ENCODE peak calls at places on chromosomes 12 and 14, in nine cellular contexts. J is colonic mucosa, M is psoas muscle, R is lung, T is kidney epithelial cell, C is HAP-1, G is endodermal cell, E is AG10803, X is choroid plexus epithelial cell. H is an unnamed sample.

GRCh38 chr14:75832621-75833297 is 149.0 kb downstream of the TGFB3 start:
- DNase-seq in J (peak; percentile 39), M (no peak), R (no peak), T (no peak), C (no peak), G (no peak), E (peak; percentile 55), X (peak; percentile 92), H (no peak)

GRCh38 chr12:49368240-49368600 is 958 bp downstream of the SPATS2 start:
- DNase-seq in J (no peak), M (no peak), R (no peak), T (no peak), C (no peak), G (no peak), E (no peak), X (no peak), H (no peak)

GRCh38 chr14:90558983-90559590 is 162.3 kb downstream of the CALM1 start:
- DNase-seq in J (no peak), M (no peak), R (no peak), T (no peak), C (no peak), G (no peak), E (no peak), X (no peak), H (no peak)

GRCh38 chr12:44377443-44378160 is 498.5 kb downstream of the NELL2 start:
- DNase-seq in J (no peak), M (no peak), R (no peak), T (no peak), C (no peak), G (no peak), E (no peak), X (no peak), H (no peak)

GRCh38 chr12:6096527-6096926 is 27.9 kb downstream of the VWF start:
- DNase-seq in J (no peak), M (no peak), R (no peak), T (no peak), C (no peak), G (peak; percentile 17), E (no peak), X (no peak), H (no peak)

GRCh38 chr14:77583657-77584056 is 32.8 kb downstream of the SPTLC2 start:
- DNase-seq in J (no peak), M (no peak), R (no peak), T (no peak), C (no peak), G (no peak), E (no peak), X (no peak), H (no peak)

GRCh38 chr14:31124197-31124596 is 83.4 kb downstream of the HECTD1 start:
- DNase-seq in J (no peak), M (no peak), R (no peak), T (no peak), C (no peak), G (no peak), E (no peak), X (no peak), H (no peak)

GRCh38 chr12:120690978-120691377 is 4.0 kb downstream of the MLEC start:
- DNase-seq in J (no peak), M (no peak), R (no peak), T (no peak), C (no peak), G (no peak), E (no peak), X (no peak), H (no peak)

GRCh38 chr14:79791055-79791732 is 420.1 kb downstream of the DIO2 start:
- DNase-seq in J (no peak), M (no peak), R (no peak), T (no peak), C (no peak), G (no peak), E (no peak), X (no peak), H (no peak)

GRCh38 chr14:45526715-45527549 is 273.9 kb upstream of the MIS18BP1 start:
- DNase-seq in J (peak; percentile 29), M (no peak), R (no peak), T (no peak), C (peak; percentile 59), G (peak; percentile 85), E (no peak), X (peak; percentile 5), H (peak; percentile 52)

GRCh38 chr14:36319899-36320209 is 583 bp downstream of the MBIP start:
- DNase-seq in J (no peak), M (no peak), R (no peak), T (no peak), C (no peak), G (no peak), E (no peak), X (peak; percentile 36), H (no peak)

GRCh38 chr14:104264495-104265265 is 126.3 kb downstream of the KIF26A start:
- DNase-seq in J (peak; percentile 28), M (no peak), R (no peak), T (no peak), C (no peak), G (peak; percentile 42), E (no peak), X (no peak), H (no peak)

GRCh38 chr12:104598342-104599271 is 141.9 kb downstream of the CHST11 start:
- DNase-seq in J (no peak), M (no peak), R (no peak), T (no peak), C (no peak), G (no peak), E (no peak), X (no peak), H (no peak)
- H3K4me3 ChIP-seq in J (no peak overlapping the region), M (no peak overlapping the region), R (no peak overlapping the region), T (no peak overlapping the region), C (no peak overlapping the region), G (no peak overlapping the region), E (no peak overlapping the region), X (no peak overlapping the region), H (no peak overlapping the region)

GRCh38 chr12:65936529-65936911 is 112.2 kb downstream of the HMGA2 start:
- DNase-seq in J (no peak), M (no peak), R (no peak), T (no peak), C (no peak), G (no peak), E (no peak), X (no peak), H (no peak)

GRCh38 chr12:65935906-65936528 is 111.7 kb downstream of the HMGA2 start:
- DNase-seq in J (no peak), M (no peak), R (no peak), T (no peak), C (peak; percentile 57), G (no peak), E (no peak), X (no peak), H (no peak)

GRCh38 chr12:65937806-65938205 is 113.5 kb downstream of the HMGA2 start:
- DNase-seq in J (no peak), M (no peak), R (no peak), T (no peak), C (no peak), G (no peak), E (no peak), X (no peak), H (no peak)

GRCh38 chr12:65937181-65937641 is 112.9 kb downstream of the HMGA2 start:
- DNase-seq in J (no peak), M (no peak), R (no peak), T (peak; percentile 56), C (no peak), G (no peak), E (peak; percentile 80), X (peak; percentile 54), H (no peak)

DNA sequence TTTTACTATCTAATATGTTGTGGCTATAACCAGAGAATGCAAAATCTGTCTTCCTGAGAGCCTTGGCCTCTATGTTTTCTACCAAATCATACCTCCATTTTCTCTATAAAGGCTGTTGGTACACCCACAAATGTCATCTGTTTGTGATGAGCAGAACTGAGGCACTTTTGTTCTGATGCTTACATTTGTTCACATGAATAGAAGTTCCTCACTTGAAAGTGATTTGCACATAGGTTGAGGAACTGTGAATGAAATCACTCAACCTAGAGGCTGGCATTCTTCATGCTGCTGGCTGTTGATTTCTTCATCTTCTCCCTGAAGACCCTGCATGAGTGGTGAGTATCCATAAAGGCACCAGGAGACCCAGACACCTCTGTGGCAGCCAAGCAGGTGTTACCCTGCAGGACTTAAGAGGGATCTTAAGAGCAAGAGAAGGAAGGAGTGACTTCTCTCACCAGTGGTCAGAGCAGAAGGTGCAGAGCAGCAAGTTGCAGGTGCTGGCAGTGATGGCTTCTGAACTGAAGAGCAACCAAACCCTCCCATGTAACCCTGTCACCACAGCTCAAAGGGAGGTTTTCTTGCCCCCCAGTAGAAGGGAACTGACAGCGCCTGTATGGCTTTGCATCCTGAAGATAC is 110.3 kb downstream of the HMGA2 start:
- DNase-seq in J (no peak), M (no peak), R (no peak), T (no peak), C (no peak), G (peak; percentile 56), E (no peak), X (no peak), H (no peak)
- H3K4me3 ChIP-seq in J (no peak overlapping the region), M (no peak overlapping the region), R (no peak overlapping the region), T (no peak overlapping the region), C (no peak overlapping the region), G (no peak overlapping the region), E (no peak overlapping the region), X (no peak overlapping the region), H (no peak overlapping the region)

GRCh38 chr12:58916153-58916709 is 4.1 kb downstream of the LRIG3 start:
- DNase-seq in J (no peak), M (no peak), R (no peak), T (no peak), C (no peak), G (no peak), E (no peak), X (no peak), H (no peak)
- H3K4me3 ChIP-seq in J (peak overlapping the region; percentile 79), M (peak overlapping the region; percentile 95), R (no peak overlapping the region), T (peak overlapping the region; percentile 61), C (no peak overlapping the region), G (peak overlapping the region; percentile 95), E (peak overlapping the region; percentile 90), X (peak overlapping the region; percentile 23), H (no peak overlapping the region)

DNA sequence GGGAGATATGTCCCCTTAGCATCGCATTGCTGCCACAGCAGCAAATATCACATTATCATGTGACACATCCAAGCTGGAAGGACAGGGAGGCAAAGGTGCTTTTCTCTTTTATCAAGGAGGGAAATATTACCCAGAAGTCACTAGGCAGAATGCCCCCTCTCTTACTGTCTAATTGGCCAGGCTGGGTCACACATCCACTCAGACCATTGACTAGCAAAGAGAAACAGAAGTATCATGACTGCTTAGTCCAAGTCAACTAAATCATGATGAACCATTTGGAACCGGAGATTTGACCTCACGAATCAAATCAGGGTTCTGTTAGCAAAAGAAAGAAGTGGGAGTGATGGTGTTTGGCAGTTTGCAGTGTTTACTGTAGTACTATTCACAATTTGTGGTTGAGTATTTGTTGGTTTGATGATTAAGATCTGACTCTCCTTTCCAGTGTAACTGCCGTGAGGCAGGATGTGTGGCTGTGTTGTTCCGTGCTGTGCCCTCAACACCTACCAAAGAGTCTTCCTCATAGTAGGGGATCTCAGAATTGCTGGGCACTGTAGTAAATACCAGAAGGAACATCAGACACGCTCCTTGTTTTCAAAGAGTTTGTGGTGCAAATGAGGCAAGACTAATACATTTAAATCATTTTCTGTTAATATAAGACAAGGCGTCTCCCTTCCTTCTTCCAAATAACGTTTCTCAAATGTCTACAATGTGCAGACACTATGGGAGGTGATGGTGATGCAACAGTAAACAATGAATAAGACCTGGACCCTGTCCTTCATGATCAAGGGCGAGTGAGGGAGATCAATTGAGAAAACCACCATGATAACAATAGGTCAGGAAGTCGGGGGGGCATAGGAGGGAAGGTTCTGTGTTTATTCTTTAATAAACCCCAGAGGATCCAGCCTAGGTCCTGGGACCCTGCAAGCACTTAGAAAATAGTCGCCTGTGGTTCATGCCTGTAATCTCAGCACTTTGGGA is 194.4 kb upstream of the CRY1 start:
- DNase-seq in J (no peak), M (no peak), R (no peak), T (no peak), C (no peak), G (no peak), E (no peak), X (peak; percentile 12), H (no peak)
- H3K4me3 ChIP-seq in J (no peak overlapping the region), M (no peak overlapping the region), R (no peak overlapping the region), T (no peak overlapping the region), C (no peak overlapping the region), G (no peak overlapping the region), E (no peak overlapping the region), X (no peak overlapping the region), H (no peak overlapping the region)

H was measured in iPS DF 6.9.